ENCODE peak calls at places on chromosome 14, in four cellular contexts. One of them, this sample, is unnamed.

GRCh38 chr14:104898870-104899510 is 25.7 kb upstream of the PLD4 start:
- DNase-seq in cardiac fibroblast: peak; percentile 31
- DNase-seq in C1 segment of cervical spinal cord: no peak
- DNase-seq in EL: no peak
- DNase-seq in this sample: peak; percentile 19

GRCh38 chr14:105853907-105854599 is 327.7 kb downstream of the TMEM121 start:
- DNase-seq in EL: no peak
- DNase-seq in C1 segment of cervical spinal cord: no peak
- DNase-seq in cardiac fibroblast: no peak
- DNase-seq in this sample: no peak

GRCh38 chr14:61570188-61570960 is 124.9 kb upstream of the HIF1A start:
- DNase-seq in cardiac fibroblast: peak; percentile 58
- DNase-seq in EL: peak; percentile 66
- DNase-seq in C1 segment of cervical spinal cord: no peak
- DNase-seq in this sample: peak; percentile 84

GRCh38 chr14:73424453-73424852 is 33.9 kb downstream of the NUMB start:
- DNase-seq in cardiac fibroblast: peak; percentile 18
- DNase-seq in EL: no peak
- DNase-seq in C1 segment of cervical spinal cord: no peak
- DNase-seq in this sample: no peak

GRCh38 chr14:94641632-94641955 is 29.4 kb downstream of the SERPINA3 start:
- DNase-seq in C1 segment of cervical spinal cord: no peak
- DNase-seq in cardiac fibroblast: no peak
- DNase-seq in EL: no peak
- DNase-seq in this sample: no peak

GRCh38 chr14:55580401-55581010 is 499 bp downstream of the KTN1 start:
- DNase-seq in EL: peak; percentile 37
- DNase-seq in cardiac fibroblast: peak; percentile 20
- DNase-seq in C1 segment of cervical spinal cord: no peak
- DNase-seq in this sample: peak; percentile 45

GRCh38 chr14:23076785-23077408 is 18.0 kb downstream of the ACIN1 start:
- DNase-seq in EL: peak; percentile 48
- DNase-seq in C1 segment of cervical spinal cord: no peak
- DNase-seq in cardiac fibroblast: peak; percentile 60
- DNase-seq in this sample: no peak

GRCh38 chr14:26738571-26738970 is 140.7 kb upstream of the NOVA1 start:
- DNase-seq in cardiac fibroblast: peak; percentile 40
- DNase-seq in EL: no peak
- DNase-seq in C1 segment of cervical spinal cord: no peak
- DNase-seq in this sample: no peak

GRCh38 chr14:100824156-100824555 is 1.8 kb upstream of the MEG3 start:
- DNase-seq in EL: peak; percentile 19
- DNase-seq in cardiac fibroblast: peak; percentile 73
- DNase-seq in C1 segment of cervical spinal cord: no peak
- DNase-seq in this sample: no peak

GRCh38 chr14:29926701-29927595 is 699 bp downstream of the PRKD1 start:
- DNase-seq in C1 segment of cervical spinal cord: no peak
- DNase-seq in EL: peak; percentile 64
- DNase-seq in cardiac fibroblast: peak; percentile 64
- DNase-seq in this sample: peak; percentile 68

GRCh38 chr14:21184252-21184651 is 28.4 kb upstream of the OR5AU1 start:
- DNase-seq in cardiac fibroblast: no peak
- DNase-seq in EL: no peak
- DNase-seq in C1 segment of cervical spinal cord: no peak
- DNase-seq in this sample: no peak

GRCh38 chr14:99246536-99247083 is 25.4 kb downstream of the BCL11B start:
- DNase-seq in C1 segment of cervical spinal cord: no peak
- DNase-seq in cardiac fibroblast: no peak
- DNase-seq in EL: no peak
- DNase-seq in this sample: no peak

GRCh38 chr14:62673014-62673727 is 372.1 kb downstream of the KCNH5 start:
- DNase-seq in cardiac fibroblast: no peak
- DNase-seq in C1 segment of cervical spinal cord: no peak
- DNase-seq in EL: no peak
- DNase-seq in this sample: no peak

GRCh38 chr14:23697689-23698088 is 61.5 kb downstream of the DHRS2 start:
- DNase-seq in EL: no peak
- DNase-seq in C1 segment of cervical spinal cord: no peak
- DNase-seq in cardiac fibroblast: no peak
- DNase-seq in this sample: no peak

GRCh38 chr14:105398726-105399440 is 545 bp downstream of the TEX22 start:
- DNase-seq in cardiac fibroblast: peak; percentile 53
- DNase-seq in C1 segment of cervical spinal cord: no peak
- DNase-seq in EL: no peak
- DNase-seq in this sample: peak; percentile 65

GRCh38 chr14:24897793-24898192 is 152.2 kb downstream of the STXBP6 start:
- DNase-seq in cardiac fibroblast: no peak
- DNase-seq in C1 segment of cervical spinal cord: no peak
- DNase-seq in EL: no peak
- DNase-seq in this sample: no peak

GRCh38 chr14:71193663-71194062 is 286.4 kb downstream of the PCNX1 start:
- DNase-seq in EL: no peak
- DNase-seq in C1 segment of cervical spinal cord: no peak
- DNase-seq in cardiac fibroblast: no peak
- DNase-seq in this sample: peak; percentile 30

GRCh38 chr14:26008290-26008689 is 589.5 kb downstream of the NOVA1 start:
- DNase-seq in cardiac fibroblast: no peak
- DNase-seq in C1 segment of cervical spinal cord: no peak
- DNase-seq in EL: no peak
- DNase-seq in this sample: no peak

GRCh38 chr14:23573384-23573783 is 5.2 kb downstream of the JPH4 start:
- DNase-seq in EL: no peak
- DNase-seq in C1 segment of cervical spinal cord: no peak
- DNase-seq in cardiac fibroblast: no peak
- DNase-seq in this sample: no peak

GRCh38 chr14:34489324-34489723 is 27.3 kb upstream of the SPTSSA start:
- DNase-seq in C1 segment of cervical spinal cord: no peak
- DNase-seq in EL: no peak
- DNase-seq in cardiac fibroblast: no peak
- DNase-seq in this sample: no peak

GRCh38 chr14:104085032-104085888 is at the start of gene ASPG:
- DNase-seq in cardiac fibroblast: no peak
- DNase-seq in EL: no peak
- DNase-seq in C1 segment of cervical spinal cord: no peak
- DNase-seq in this sample: peak; percentile 40

GRCh38 chr14:104724407-104724980 is 465 bp downstream of the ADSS1 start:
- DNase-seq in cardiac fibroblast: peak; percentile 20
- DNase-seq in C1 segment of cervical spinal cord: no peak
- DNase-seq in EL: no peak
- DNase-seq in this sample: peak; percentile 47

GRCh38 chr14:37592288-37593274 is 2.5 kb downstream of the FOXA1 start:
- DNase-seq in EL: no peak
- DNase-seq in cardiac fibroblast: no peak
- DNase-seq in C1 segment of cervical spinal cord: no peak
- DNase-seq in this sample: peak; percentile 71

GRCh38 chr14:100278702-100279101 is 27.5 kb downstream of the SLC25A29 start:
- DNase-seq in C1 segment of cervical spinal cord: no peak
- DNase-seq in EL: peak; percentile 71
- DNase-seq in cardiac fibroblast: peak; percentile 78
- DNase-seq in this sample: peak; percentile 77

GRCh38 chr14:51008416-51008815 is 64.1 kb upstream of the PYGL start:
- DNase-seq in C1 segment of cervical spinal cord: no peak
- DNase-seq in EL: no peak
- DNase-seq in cardiac fibroblast: no peak
- DNase-seq in this sample: no peak

GRCh38 chr14:77100961-77101360 is 2.9 kb downstream of the CIPC start:
- DNase-seq in EL: peak; percentile 8
- DNase-seq in cardiac fibroblast: no peak
- DNase-seq in C1 segment of cervical spinal cord: no peak
- DNase-seq in this sample: no peak

This sample was measured in Daoy.